ENCODE peak calls at places on chromosomes 13 and 19, in six cellular contexts. One of them, this sample, is unnamed.

GRCh38 chr19:28394705-28395104 is 818.2 kb downstream of the UQCRFS1 start:
- DNase-seq in ELF-1: no peak
- DNase-seq in stimulated activated CD4-positive, alpha-beta T cell treated with anti-CD3 and anti-CD28 coated beads, TNF-alpha, amount 100 ng/mL, for 24 hours: no peak
- DNase-seq in PC-9: no peak
- DNase-seq in activated T-helper 9 cell treated with anti-CD3 and anti-CD28 coated beads, Interleukin-2, amount 50 U/mL, for 16 hours: no peak
- DNase-seq in anterior cingulate cortex: no peak
- DNase-seq in this sample: no peak

GRCh38 chr19:3458595-3459284 is 21.6 kb downstream of the SMIM24 start:
- DNase-seq in ELF-1: no peak
- DNase-seq in stimulated activated CD4-positive, alpha-beta T cell treated with anti-CD3 and anti-CD28 coated beads, TNF-alpha, amount 100 ng/mL, for 24 hours: no peak
- DNase-seq in PC-9: no peak
- DNase-seq in activated T-helper 9 cell treated with anti-CD3 and anti-CD28 coated beads, Interleukin-2, amount 50 U/mL, for 16 hours: no peak
- DNase-seq in anterior cingulate cortex: peak
- DNase-seq in this sample: no peak

GRCh38 chr13:21625366-21625765 is 21.4 kb upstream of the MICU2 start:
- DNase-seq in ELF-1: no peak
- DNase-seq in stimulated activated CD4-positive, alpha-beta T cell treated with anti-CD3 and anti-CD28 coated beads, TNF-alpha, amount 100 ng/mL, for 24 hours: no peak
- DNase-seq in PC-9: no peak
- DNase-seq in activated T-helper 9 cell treated with anti-CD3 and anti-CD28 coated beads, Interleukin-2, amount 50 U/mL, for 16 hours: no peak
- DNase-seq in anterior cingulate cortex: no peak
- DNase-seq in this sample: no peak

GRCh38 chr19:38670921-38671398 is 23.5 kb downstream of the ACTN4 start:
- DNase-seq in ELF-1: no peak
- DNase-seq in stimulated activated CD4-positive, alpha-beta T cell treated with anti-CD3 and anti-CD28 coated beads, TNF-alpha, amount 100 ng/mL, for 24 hours: no peak
- DNase-seq in PC-9: no peak
- DNase-seq in activated T-helper 9 cell treated with anti-CD3 and anti-CD28 coated beads, Interleukin-2, amount 50 U/mL, for 16 hours: no peak
- DNase-seq in anterior cingulate cortex: no peak
- DNase-seq in this sample: no peak

GRCh38 chr13:32045963-32046785 is 14.6 kb downstream of the FRY start:
- DNase-seq in ELF-1: no peak
- DNase-seq in stimulated activated CD4-positive, alpha-beta T cell treated with anti-CD3 and anti-CD28 coated beads, TNF-alpha, amount 100 ng/mL, for 24 hours: no peak
- DNase-seq in PC-9: no peak
- DNase-seq in activated T-helper 9 cell treated with anti-CD3 and anti-CD28 coated beads, Interleukin-2, amount 50 U/mL, for 16 hours: no peak
- DNase-seq in anterior cingulate cortex: no peak
- DNase-seq in this sample: no peak

GRCh38 chr13:86572115-86572514 is 772.9 kb upstream of the SLITRK6 start:
- DNase-seq in ELF-1: no peak
- DNase-seq in stimulated activated CD4-positive, alpha-beta T cell treated with anti-CD3 and anti-CD28 coated beads, TNF-alpha, amount 100 ng/mL, for 24 hours: no peak
- DNase-seq in PC-9: no peak
- DNase-seq in activated T-helper 9 cell treated with anti-CD3 and anti-CD28 coated beads, Interleukin-2, amount 50 U/mL, for 16 hours: no peak
- DNase-seq in anterior cingulate cortex: no peak
- DNase-seq in this sample: peak

GRCh38 chr19:19275166-19275565 is 2.1 kb upstream of the TM6SF2 start:
- DNase-seq in ELF-1: no peak
- DNase-seq in stimulated activated CD4-positive, alpha-beta T cell treated with anti-CD3 and anti-CD28 coated beads, TNF-alpha, amount 100 ng/mL, for 24 hours: no peak
- DNase-seq in PC-9: no peak
- DNase-seq in activated T-helper 9 cell treated with anti-CD3 and anti-CD28 coated beads, Interleukin-2, amount 50 U/mL, for 16 hours: no peak
- DNase-seq in anterior cingulate cortex: no peak
- DNase-seq in this sample: no peak

GRCh38 chr19:57708641-57709354 is at the start of gene ZNF154:
- DNase-seq in ELF-1: peak
- DNase-seq in stimulated activated CD4-positive, alpha-beta T cell treated with anti-CD3 and anti-CD28 coated beads, TNF-alpha, amount 100 ng/mL, for 24 hours: no peak
- DNase-seq in PC-9: no peak
- DNase-seq in activated T-helper 9 cell treated with anti-CD3 and anti-CD28 coated beads, Interleukin-2, amount 50 U/mL, for 16 hours: peak
- DNase-seq in anterior cingulate cortex: peak
- DNase-seq in this sample: peak

GRCh38 chr19:45876411-45877197 is 9.3 kb downstream of the IRF2BP1 start:
- DNase-seq in ELF-1: peak
- DNase-seq in stimulated activated CD4-positive, alpha-beta T cell treated with anti-CD3 and anti-CD28 coated beads, TNF-alpha, amount 100 ng/mL, for 24 hours: no peak
- DNase-seq in PC-9: no peak
- DNase-seq in activated T-helper 9 cell treated with anti-CD3 and anti-CD28 coated beads, Interleukin-2, amount 50 U/mL, for 16 hours: no peak
- DNase-seq in anterior cingulate cortex: no peak
- DNase-seq in this sample: no peak

This sample was measured in AG04450.